ENCODE peak calls at places on chromosome 11, in nine cellular contexts. Q is tibial nerve, H is lower leg skin, O is GM12892, I is ovary, W is sigmoid colon, A is adrenal gland, S is right lobe of liver, Y is GM12891. M is an unnamed sample.

GRCh38 chr11:104968365-104968855 is at the start of gene CASP4:
- DNase-seq in Q (no peak), H (peak), O (no peak), I (no peak), W (no peak), A (peak), S (no peak), Y (no peak), M (peak)

GRCh38 chr11:119356349-119357031 is 10.0 kb upstream of the MFRP start:
- DNase-seq in Q (peak), H (peak), O (peak), I (peak), W (peak), A (peak), S (peak), Y (peak), M (peak)

GRCh38 chr11:134142536-134142935 is 73.7 kb downstream of the JAM3 start:
- DNase-seq in Q (no peak), H (no peak), O (no peak), I (no peak), W (no peak), A (no peak), S (no peak), Y (no peak), M (no peak)

GRCh38 chr11:13114566-13115465 is 105.7 kb downstream of the RASSF10 start:
- DNase-seq in Q (no peak), H (no peak), O (no peak), I (no peak), W (no peak), A (no peak), S (no peak), Y (no peak), M (peak)

GRCh38 chr11:83661491-83662350 is 375.6 kb upstream of the CCDC90B start:
- DNase-seq in Q (no peak), H (no peak), O (no peak), I (no peak), W (no peak), A (no peak), S (no peak), Y (no peak), M (no peak)

GRCh38 chr11:99068832-99069231 is 48.1 kb downstream of the CNTN5 start:
- DNase-seq in Q (no peak), H (no peak), O (no peak), I (no peak), W (no peak), A (peak), S (no peak), Y (no peak), M (no peak)

GRCh38 chr11:398826-399225 is 4.8 kb downstream of the PKP3 start:
- DNase-seq in Q (no peak), H (no peak), O (no peak), I (peak), W (no peak), A (no peak), S (no peak), Y (no peak), M (peak)

GRCh38 chr11:112453601-112454577 is 193.2 kb upstream of the PLET1 start:
- DNase-seq in Q (no peak), H (no peak), O (no peak), I (no peak), W (no peak), A (peak), S (peak), Y (peak), M (peak)

GRCh38 chr11:114237321-114238280 is 58.6 kb upstream of the NNMT start:
- DNase-seq in Q (no peak), H (no peak), O (no peak), I (no peak), W (no peak), A (no peak), S (no peak), Y (no peak), M (no peak)

GRCh38 chr11:122081073-122081472 is 34.9 kb downstream of the BLID start:
- DNase-seq in Q (no peak), H (no peak), O (no peak), I (no peak), W (no peak), A (no peak), S (no peak), Y (no peak), M (no peak)

GRCh38 chr11:122082203-122082602 is 33.8 kb downstream of the BLID start:
- DNase-seq in Q (no peak), H (no peak), O (no peak), I (no peak), W (no peak), A (no peak), S (no peak), Y (no peak), M (no peak)

GRCh38 chr11:122089111-122089510 is 26.9 kb downstream of the BLID start:
- DNase-seq in Q (no peak), H (no peak), O (no peak), I (no peak), W (no peak), A (no peak), S (no peak), Y (no peak), M (no peak)

GRCh38 chr11:122085712-122086111 is 30.3 kb downstream of the BLID start:
- DNase-seq in Q (no peak), H (no peak), O (no peak), I (no peak), W (no peak), A (no peak), S (no peak), Y (no peak), M (no peak)

GRCh38 chr11:122085264-122085663 is 30.8 kb downstream of the BLID start:
- DNase-seq in Q (no peak), H (no peak), O (no peak), I (no peak), W (no peak), A (no peak), S (no peak), Y (no peak), M (no peak)
- TF ChIP-seq POLR2A in Q (no peak), H (no peak), O (no peak), I (no peak), W (no peak), A (no peak), S (no peak), Y (no peak), M (no peak)

DNA sequence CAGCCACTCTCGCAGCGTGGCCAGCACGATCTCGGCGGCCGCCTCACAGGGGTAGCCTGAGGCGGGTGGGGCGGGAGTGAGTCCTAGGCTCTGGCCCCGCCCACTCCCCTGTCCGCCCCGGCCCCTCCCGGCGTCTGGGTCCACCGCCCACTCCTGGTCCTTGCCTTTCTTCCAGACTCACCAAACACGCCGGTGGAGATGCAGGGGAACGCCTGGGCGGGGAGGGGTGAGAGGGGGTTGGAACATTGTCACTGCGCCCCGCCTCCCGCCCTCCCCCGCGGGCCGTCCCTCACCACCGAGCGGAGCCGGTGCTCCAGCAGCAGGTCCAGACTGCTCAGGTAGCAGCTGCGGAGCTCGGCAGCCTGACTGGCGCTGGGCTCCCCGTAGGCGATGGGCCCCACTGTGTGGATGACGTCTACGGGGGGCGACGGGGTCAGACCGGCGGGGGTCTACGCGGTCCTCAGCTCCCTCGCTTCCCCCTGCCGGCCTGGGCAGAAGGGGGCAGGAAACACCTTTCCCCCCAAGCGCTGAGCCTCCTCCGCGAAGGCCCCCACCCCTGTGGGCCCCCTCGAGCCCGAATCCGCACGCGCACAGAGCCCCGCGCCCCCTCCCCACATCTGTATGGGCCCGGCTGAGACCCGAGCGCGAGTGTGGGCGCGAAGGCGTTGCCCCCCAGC is 13.2 kb downstream of the OTUB1 start:
- DNase-seq in Q (no peak), H (peak), O (peak), I (peak), W (peak), A (peak), S (peak), Y (peak), M (peak)
- TF ChIP-seq POLR2A in Q (no peak), H (no peak), O (peak), I (no peak), W (no peak), A (no peak), S (no peak), Y (no peak), M (no peak)

DNA sequence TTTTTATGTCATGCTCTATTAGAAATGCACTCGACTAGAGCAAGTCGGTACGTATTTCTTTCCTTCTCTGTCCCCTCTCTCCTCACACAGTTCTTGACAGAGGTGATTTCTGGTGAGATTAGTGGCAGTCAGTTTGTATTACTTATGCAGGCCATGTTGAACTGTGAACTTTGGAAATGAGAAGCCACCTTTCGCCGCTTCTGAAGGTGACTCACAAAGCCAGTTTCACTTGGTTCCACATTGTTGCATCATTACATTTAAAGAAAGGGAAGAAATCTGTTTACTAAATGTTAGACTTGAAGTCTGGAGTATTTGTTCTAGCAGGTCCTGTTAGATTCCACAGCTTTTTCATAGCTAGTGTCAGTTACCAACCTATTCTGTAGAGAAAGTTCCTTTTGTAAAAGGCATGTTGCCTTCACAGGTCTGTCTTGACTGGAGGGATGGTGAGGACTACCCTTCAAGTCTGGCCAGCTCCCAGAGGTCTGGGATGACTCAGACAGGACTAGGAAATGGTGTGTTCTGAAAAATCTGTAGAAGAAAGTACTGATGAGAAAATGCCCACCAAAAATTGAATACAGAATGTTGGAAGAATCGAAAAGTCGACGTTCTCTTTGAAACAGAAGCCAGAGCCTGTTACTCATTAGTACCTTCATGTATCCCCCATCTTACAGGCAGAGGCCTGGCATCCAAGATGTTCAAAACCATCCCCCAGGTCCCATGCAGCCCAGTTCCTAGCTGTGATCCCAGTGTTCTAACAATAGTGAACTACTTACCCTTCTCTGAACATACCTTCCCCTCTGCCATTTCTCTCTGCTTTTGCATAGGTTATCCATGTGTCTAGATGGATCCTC is 181.4 kb downstream of the DBX1 start:
- DNase-seq in Q (no peak), H (no peak), O (no peak), I (peak), W (peak), A (no peak), S (peak), Y (no peak), M (peak)
- TF ChIP-seq POLR2A in Q (no peak), H (no peak), O (no peak), I (no peak), W (no peak), A (no peak), S (no peak), Y (no peak), M (no peak)

DNA sequence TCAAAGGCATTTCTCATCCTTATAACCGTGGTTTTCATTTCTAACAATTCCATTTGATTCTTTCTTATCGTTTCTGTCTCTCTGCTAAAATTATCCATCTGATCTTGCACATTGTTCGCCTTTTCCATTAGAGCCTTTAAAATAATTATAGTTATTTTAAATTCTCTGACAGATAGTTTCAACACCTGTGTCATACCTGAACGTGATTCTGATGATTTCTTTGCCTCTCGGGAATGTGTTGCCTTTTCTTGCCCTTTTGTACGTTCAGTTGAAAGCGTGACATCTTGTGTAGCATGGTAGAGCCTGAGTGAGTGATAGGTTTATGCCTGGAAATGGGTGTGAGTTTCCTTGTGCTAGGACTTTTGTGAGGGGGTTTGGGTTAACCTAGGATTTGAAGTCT is 121.5 kb upstream of the NARS2 start:
- DNase-seq in Q (no peak), H (no peak), O (no peak), I (no peak), W (no peak), A (no peak), S (no peak), Y (no peak), M (no peak)
- TF ChIP-seq POLR2A in Q (no peak), H (no peak), O (no peak), I (no peak), W (no peak), A (no peak), S (no peak), Y (no peak), M (no peak)

GRCh38 chr11:20363500-20364411 is at the start of gene HTATIP2:
- DNase-seq in Q (no peak), H (peak), O (peak), I (peak), W (peak), A (peak), S (peak), Y (peak), M (peak)
- TF ChIP-seq POLR2A in Q (peak), H (no peak), O (peak), I (no peak), W (no peak), A (peak), S (peak), Y (peak), M (peak)

GRCh38 chr11:86940122-86940777 is 14.9 kb downstream of the FZD4 start:
- DNase-seq in Q (peak), H (no peak), O (no peak), I (peak), W (peak), A (peak), S (no peak), Y (no peak), M (no peak)
- TF ChIP-seq POLR2A in Q (no peak), H (no peak), O (no peak), I (no peak), W (no peak), A (no peak), S (no peak), Y (no peak), M (no peak)

M was measured in erythroblast.